ENCODE peak calls at places on chromosomes 7 and 10, in ten cellular contexts. G is A673, I is Peyer's patch, M is breast epithelium, L is ascending aorta, T is prostate gland, O is A549, N is cardiac muscle cell, E is heart left ventricle, S is RWPE1. A is an unnamed sample.

GRCh38 chr10:102118867-102119266 is 1.3 kb downstream of the LDB1 start:
- DNase-seq in G (peak), I (peak), M (peak), L (peak), T (peak), O (no peak), N (peak), E (no peak), S (no peak), A (no peak)

GRCh38 chr7:103080923-103081322 is 6.0 kb downstream of the ARMC10 start:
- DNase-seq in G (no peak), I (no peak), M (no peak), L (no peak), T (no peak), O (no peak), N (no peak), E (no peak), S (no peak), A (no peak)

GRCh38 chr10:62492012-62492869 is 118.1 kb downstream of the ZNF365 start:
- DNase-seq in G (peak), I (no peak), M (no peak), L (no peak), T (no peak), O (no peak), N (peak), E (no peak), S (peak), A (no peak)

GRCh38 chr10:25682203-25682950 is 251.7 kb upstream of the MYO3A start:
- DNase-seq in G (peak), I (no peak), M (no peak), L (no peak), T (no peak), O (peak), N (peak), E (no peak), S (peak), A (no peak)

GRCh38 chr7:90642978-90643377 is 46.9 kb downstream of the CDK14 start:
- DNase-seq in G (no peak), I (no peak), M (no peak), L (no peak), T (no peak), O (no peak), N (no peak), E (no peak), S (no peak), A (no peak)

GRCh38 chr7:13155188-13155587 is 467.8 kb downstream of the ARL4A start:
- DNase-seq in G (no peak), I (no peak), M (no peak), L (no peak), T (no peak), O (no peak), N (no peak), E (no peak), S (no peak), A (no peak)

GRCh38 chr10:132328738-132329137 is 3.3 kb upstream of the LRRC27 start:
- DNase-seq in G (no peak), I (no peak), M (no peak), L (no peak), T (no peak), O (no peak), N (peak), E (no peak), S (no peak), A (no peak)

GRCh38 chr7:129499915-129500463 is 2.3 kb upstream of the SMKR1 start:
- DNase-seq in G (no peak), I (no peak), M (no peak), L (no peak), T (no peak), O (no peak), N (no peak), E (no peak), S (no peak), A (no peak)

GRCh38 chr7:266851-267840 is 22.8 kb upstream of the FOXL3 start:
- DNase-seq in G (no peak), I (peak), M (no peak), L (no peak), T (peak), O (no peak), N (no peak), E (peak), S (peak), A (no peak)
- TF ChIP-seq CTCF in G (peak), I (no peak), M (peak), L (peak), T (peak), O (no peak), N (peak), E (peak), S (peak), A (no peak)

GRCh38 chr7:141011443-141011842 is 3.3 kb downstream of the MRPS33 start:
- DNase-seq in G (no peak), I (no peak), M (no peak), L (no peak), T (no peak), O (no peak), N (no peak), E (no peak), S (no peak), A (no peak)
- H3K27ac ChIP-seq in G (no peak), I (no peak), M (no peak), L (no peak), T (no peak), O (no peak), N (no peak), E (no peak), S (no peak), A (no peak)

GRCh38 chr10:125734823-125735222 is 15.3 kb downstream of the EDRF1 start:
- DNase-seq in G (no peak), I (no peak), M (no peak), L (no peak), T (no peak), O (no peak), N (no peak), E (no peak), S (no peak), A (no peak)
- TF ChIP-seq CTCF in G (peak), I (no peak), M (no peak), L (no peak), T (no peak), O (no peak), N (no peak), E (no peak), S (no peak), A (no peak)

GRCh38 chr10:69321037-69321715 is 42.9 kb downstream of the HK1 start:
- DNase-seq in G (no peak), I (no peak), M (no peak), L (no peak), T (no peak), O (no peak), N (no peak), E (no peak), S (no peak), A (no peak)
- H3K27ac ChIP-seq in G (peak), I (no peak), M (peak), L (peak), T (no peak), O (no peak), N (no peak), E (no peak), S (peak), A (peak)

DNA sequence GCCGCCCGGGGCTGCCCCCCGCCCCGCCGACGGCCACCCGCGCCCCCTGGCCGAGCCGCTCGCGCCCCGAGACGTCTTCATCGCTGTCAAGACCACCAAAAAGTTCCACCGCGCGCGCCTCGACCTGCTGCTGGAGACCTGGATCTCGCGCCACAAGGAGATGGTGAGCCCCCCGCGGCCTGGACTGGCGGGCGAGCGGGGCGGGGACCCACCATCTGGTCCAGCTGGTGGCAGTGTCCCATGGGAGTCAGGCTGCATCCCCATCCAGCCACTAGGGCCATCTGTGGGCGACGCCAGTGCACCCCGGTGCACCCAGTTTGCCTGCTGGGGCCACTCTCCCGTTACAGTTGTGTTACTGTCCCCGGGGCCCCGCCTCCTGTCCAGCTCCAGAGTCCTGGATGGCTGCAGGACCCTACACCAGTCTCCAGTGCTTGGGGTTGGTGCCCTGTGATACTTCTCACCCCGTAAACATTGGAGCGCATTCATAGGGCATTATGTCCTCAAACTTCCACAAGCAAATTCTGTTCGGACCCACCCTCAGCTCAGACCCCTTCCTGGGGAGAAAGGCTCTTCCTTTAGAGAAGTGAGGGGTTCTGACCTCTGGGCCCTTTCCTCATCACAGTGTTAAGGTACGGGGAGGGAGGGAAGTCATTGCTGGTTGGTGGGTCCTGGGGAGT is 695 bp downstream of the LFNG start:
- DNase-seq in G (no peak), I (peak), M (no peak), L (no peak), T (no peak), O (peak), N (no peak), E (no peak), S (no peak), A (no peak)
- TF ChIP-seq CTCF in G (peak), I (peak), M (no peak), L (no peak), T (peak), O (no peak), N (no peak), E (no peak), S (peak), A (no peak)

GRCh38 chr7:99040104-99040958 is 103.6 kb downstream of the SMURF1 start:
- DNase-seq in G (peak), I (peak), M (peak), L (peak), T (peak), O (peak), N (peak), E (peak), S (peak), A (peak)

GRCh38 chr7:99039384-99039891 is 104.5 kb downstream of the SMURF1 start:
- DNase-seq in G (no peak), I (no peak), M (no peak), L (peak), T (no peak), O (no peak), N (no peak), E (no peak), S (no peak), A (no peak)

GRCh38 chr7:99042957-99043356 is 101.0 kb downstream of the SMURF1 start:
- DNase-seq in G (peak), I (no peak), M (no peak), L (no peak), T (peak), O (no peak), N (peak), E (no peak), S (no peak), A (no peak)

GRCh38 chr7:99038086-99038855 is 105.6 kb downstream of the SMURF1 start:
- DNase-seq in G (no peak), I (no peak), M (no peak), L (peak), T (no peak), O (no peak), N (no peak), E (no peak), S (no peak), A (no peak)

GRCh38 chr7:99041526-99041925 is 102.4 kb downstream of the SMURF1 start:
- DNase-seq in G (no peak), I (no peak), M (no peak), L (peak), T (no peak), O (no peak), N (no peak), E (no peak), S (no peak), A (no peak)
- H3K27ac ChIP-seq in G (no peak), I (no peak), M (no peak), L (peak), T (no peak), O (no peak), N (no peak), E (no peak), S (peak), A (no peak)

GRCh38 chr7:84181628-84182027 is 13.0 kb downstream of the SEMA3A start:
- DNase-seq in G (no peak), I (no peak), M (no peak), L (no peak), T (no peak), O (no peak), N (no peak), E (no peak), S (no peak), A (no peak)

GRCh38 chr7:84182301-84182700 is 12.3 kb downstream of the SEMA3A start:
- DNase-seq in G (no peak), I (no peak), M (no peak), L (no peak), T (no peak), O (no peak), N (no peak), E (no peak), S (no peak), A (no peak)

GRCh38 chr7:84187813-84188212 is 6.8 kb downstream of the SEMA3A start:
- DNase-seq in G (peak), I (no peak), M (no peak), L (no peak), T (no peak), O (no peak), N (peak), E (no peak), S (peak), A (no peak)

GRCh38 chr7:84187087-84187805 is 7.3 kb downstream of the SEMA3A start:
- DNase-seq in G (peak), I (no peak), M (no peak), L (no peak), T (no peak), O (no peak), N (peak), E (no peak), S (no peak), A (no peak)

GRCh38 chr7:84183741-84184140 is 10.8 kb downstream of the SEMA3A start:
- DNase-seq in G (no peak), I (no peak), M (no peak), L (no peak), T (no peak), O (no peak), N (no peak), E (no peak), S (no peak), A (no peak)
- TF ChIP-seq CTCF in G (no peak), I (no peak), M (no peak), L (no peak), T (no peak), O (no peak), N (no peak), E (no peak), S (no peak), A (no peak)